ENCODE peak calls at places on chromosomes 6 and 20, in five cellular contexts. Z is posterior cingulate gyrus; X is activated CD4-positive, alpha-beta T cell treated with anti-CD3 and anti-CD28 coated beads, Interleukin-2, amount 10 ng/mL, durations not matched to agents 7 days and 5 days; W is EL; D is AG20443. H is an unnamed sample.

GRCh38 chr20:22630698-22631097 is 46.3 kb upstream of the FOXA2 start:
- DNase-seq in Z (no peak), X (no peak), W (no peak), D (no peak), H (no peak)

GRCh38 chr20:21515300-21516179 is 1.7 kb upstream of the NKX2-2 start:
- DNase-seq in D (no peak), X (no peak), W (no peak), Z (no peak), H (no peak)

GRCh38 chr6:134787261-134787871 is 162.5 kb downstream of the ALDH8A1 start:
- DNase-seq in D (peak; percentile 50), X (no peak), Z (no peak), W (peak; percentile 66), H (no peak)

GRCh38 chr6:1379026-1379809 is 10.2 kb upstream of the FOXF2 start:
- DNase-seq in X (no peak), Z (no peak), W (no peak), D (no peak), H (no peak)

GRCh38 chr20:59579404-59580207 is 24.7 kb upstream of the PHACTR3 start:
- DNase-seq in X (no peak), W (no peak), Z (no peak), D (no peak), H (no peak)

GRCh38 chr6:17281497-17282481 is 628 bp downstream of the RBM24 start:
- DNase-seq in D (peak; percentile 64), X (no peak), Z (no peak), W (peak; percentile 61), H (peak; percentile 60)

GRCh38 chr20:53940883-53941546 is 129.4 kb downstream of the BCAS1 start:
- DNase-seq in X (no peak), D (peak; percentile 76), Z (no peak), W (peak; percentile 82), H (no peak)

GRCh38 chr6:113630738-113631535 is 226.2 kb upstream of the MARCKS start:
- DNase-seq in D (peak; percentile 42), X (peak; percentile 18), Z (no peak), W (peak; percentile 65), H (no peak)

GRCh38 chr20:43189614-43190331 is at the start of gene PTPRT:
- DNase-seq in X (no peak), Z (no peak), W (no peak), D (peak; percentile 17), H (no peak)

GRCh38 chr20:25487306-25487705 is 79.8 kb downstream of the GINS1 start:
- DNase-seq in Z (no peak), X (no peak), W (no peak), D (no peak), H (no peak)

GRCh38 chr20:7264137-7264536 is 496.7 kb downstream of the BMP2 start:
- DNase-seq in W (no peak), Z (no peak), X (no peak), D (no peak), H (no peak)

GRCh38 chr6:106446983-106447382 is 86.5 kb downstream of the CRYBG1 start:
- DNase-seq in Z (no peak), D (no peak), X (no peak), W (no peak), H (no peak)

GRCh38 chr6:54059683-54060082 is 51.6 kb upstream of the MLIP start:
- DNase-seq in W (no peak), Z (no peak), X (no peak), D (no peak), H (no peak)

GRCh38 chr6:84763397-84764331 is 734 bp downstream of the TBX18 start:
- DNase-seq in D (peak; percentile 72), Z (no peak), W (peak; percentile 95), X (no peak), H (peak; percentile 78)

GRCh38 chr20:44644384-44645131 is 6.9 kb downstream of the ADA start:
- DNase-seq in X (peak; percentile 50), D (no peak), W (no peak), Z (no peak), H (no peak)

GRCh38 chr6:39884696-39885095 is 49.6 kb downstream of the MOCS1 start:
- DNase-seq in W (peak; percentile 92), Z (no peak), D (no peak), X (no peak), H (no peak)

H was measured in sciatic nerve.